ENCODE peak calls at places on chromosomes 12 and 14, in six cellular contexts. W is AG10803; X is H9; U is IMR-90; J is activated CD8-positive, alpha-beta T cell treated with anti-CD3 and anti-CD28 coated beads for 36 hours; S is astrocyte. D is an unnamed sample.
A peak's percentile ranks its signal among the peaks of the same experiment; 100 is the strongest.

GRCh38 chr14:69652942-69653680 is 41.7 kb downstream of the SUSD6 start:
- DNase-seq in W (no peak), X (no peak), U (peak; percentile 47), J (peak; percentile 39), S (no peak), D (no peak)

GRCh38 chr12:81797100-81797499 is 38.0 kb upstream of the PPFIA2 start:
- DNase-seq in W (no peak), X (no peak), U (no peak), J (no peak), S (no peak), D (no peak)

GRCh38 chr12:32039917-32040575 is 66.6 kb upstream of the BICD1 start:
- DNase-seq in W (no peak), X (no peak), U (no peak), J (no peak), S (no peak), D (no peak)

GRCh38 chr14:20681348-20682126 is 2.8 kb upstream of the RNASE4 start:
- DNase-seq in W (peak; percentile 83), X (peak; percentile 91), U (peak; percentile 87), J (peak; percentile 95), S (peak; percentile 83), D (peak; percentile 91)

GRCh38 chr14:59961518-59962062 is 41.6 kb downstream of the LRRC9 start:
- DNase-seq in W (no peak), X (no peak), U (no peak), J (peak; percentile 1), S (no peak), D (no peak)

GRCh38 chr14:74492413-74493342 is at the start of gene NPC2:
- DNase-seq in W (no peak), X (no peak), U (no peak), J (no peak), S (no peak), D (no peak)

GRCh38 chr14:23060536-23061260 is 3.4 kb upstream of the CDH24 start:
- DNase-seq in W (no peak), X (no peak), U (no peak), J (no peak), S (no peak), D (no peak)

GRCh38 chr14:21287166-21287565 is 7.3 kb downstream of the RPGRIP1 start:
- DNase-seq in W (no peak), X (no peak), U (no peak), J (no peak), S (no peak), D (no peak)

GRCh38 chr12:115320967-115321366 is 637.0 kb upstream of the TBX3 start:
- DNase-seq in W (no peak), X (no peak), U (no peak), J (no peak), S (no peak), D (no peak)

GRCh38 chr12:106527356-106527755 is 55.4 kb upstream of the RFX4 start:
- DNase-seq in W (peak; percentile 5), X (no peak), U (peak; percentile 18), J (no peak), S (peak; percentile 12), D (no peak)

GRCh38 chr12:110010853-110011835 is 11.9 kb downstream of the ANKRD13A start:
- DNase-seq in W (no peak), X (no peak), U (no peak), J (no peak), S (no peak), D (no peak)

GRCh38 chr14:78598046-78598652 is 428.0 kb downstream of the NRXN3 start:
- DNase-seq in W (peak; percentile 49), X (peak; percentile 88), U (peak; percentile 26), J (peak; percentile 57), S (peak; percentile 26), D (no peak)

GRCh38 chr12:89345830-89346740 is 6.2 kb downstream of the DUSP6 start:
- DNase-seq in W (peak; percentile 59), X (peak; percentile 92), U (peak; percentile 64), J (peak; percentile 65), S (peak; percentile 62), D (no peak)

GRCh38 chr14:51087024-51087423 is 7.9 kb downstream of the TRIM9 start:
- DNase-seq in W (no peak), X (peak; percentile 65), U (no peak), J (peak; percentile 10), S (no peak), D (no peak)

GRCh38 chr12:71125515-71125914 is 32.3 kb downstream of the TSPAN8 start:
- DNase-seq in W (no peak), X (no peak), U (no peak), J (no peak), S (no peak), D (no peak)

GRCh38 chr12:71129364-71129763 is 28.4 kb downstream of the TSPAN8 start:
- DNase-seq in W (no peak), X (no peak), U (no peak), J (no peak), S (no peak), D (no peak)

GRCh38 chr12:71125949-71126348 is 31.9 kb downstream of the TSPAN8 start:
- DNase-seq in W (no peak), X (no peak), U (no peak), J (no peak), S (no peak), D (no peak)

GRCh38 chr12:71128191-71128590 is 29.6 kb downstream of the TSPAN8 start:
- DNase-seq in W (peak; percentile 1), X (no peak), U (no peak), J (no peak), S (peak; percentile 13), D (no peak)

DNA sequence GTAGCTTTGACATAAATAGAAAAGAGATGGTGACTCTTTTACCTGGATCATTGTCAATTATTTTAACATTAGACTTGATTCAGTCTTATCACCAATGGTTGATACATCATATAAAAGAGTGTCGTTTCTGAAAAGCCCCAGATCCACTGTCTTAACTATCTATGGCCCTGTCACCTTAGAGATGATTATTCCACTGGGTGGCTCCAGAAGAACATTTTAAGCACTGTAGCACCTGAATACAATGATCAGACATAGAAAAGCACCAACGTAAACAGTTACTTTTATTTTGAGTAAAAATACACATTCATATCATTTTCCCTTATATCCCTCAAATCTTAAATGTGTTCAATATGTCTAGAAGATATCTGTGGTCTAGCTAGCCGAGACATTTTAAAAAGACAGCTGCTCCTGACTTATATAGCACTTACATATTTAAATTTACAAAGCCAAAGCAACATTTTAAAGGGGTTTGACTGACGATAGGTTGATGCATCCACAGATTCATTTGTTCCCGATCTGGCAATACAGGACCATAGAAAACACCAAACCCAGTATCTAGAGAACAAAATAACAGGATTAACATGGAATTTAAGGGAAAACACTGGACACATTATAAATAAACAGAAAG is 32.9 kb downstream of the TSPAN8 start:
- DNase-seq in W (no peak), X (no peak), U (no peak), J (no peak), S (no peak), D (no peak)
- TF ChIP-seq CTCF in W (no peak), X (no peak), U (no peak), J (no peak), S (no peak), D (no peak)

DNA sequence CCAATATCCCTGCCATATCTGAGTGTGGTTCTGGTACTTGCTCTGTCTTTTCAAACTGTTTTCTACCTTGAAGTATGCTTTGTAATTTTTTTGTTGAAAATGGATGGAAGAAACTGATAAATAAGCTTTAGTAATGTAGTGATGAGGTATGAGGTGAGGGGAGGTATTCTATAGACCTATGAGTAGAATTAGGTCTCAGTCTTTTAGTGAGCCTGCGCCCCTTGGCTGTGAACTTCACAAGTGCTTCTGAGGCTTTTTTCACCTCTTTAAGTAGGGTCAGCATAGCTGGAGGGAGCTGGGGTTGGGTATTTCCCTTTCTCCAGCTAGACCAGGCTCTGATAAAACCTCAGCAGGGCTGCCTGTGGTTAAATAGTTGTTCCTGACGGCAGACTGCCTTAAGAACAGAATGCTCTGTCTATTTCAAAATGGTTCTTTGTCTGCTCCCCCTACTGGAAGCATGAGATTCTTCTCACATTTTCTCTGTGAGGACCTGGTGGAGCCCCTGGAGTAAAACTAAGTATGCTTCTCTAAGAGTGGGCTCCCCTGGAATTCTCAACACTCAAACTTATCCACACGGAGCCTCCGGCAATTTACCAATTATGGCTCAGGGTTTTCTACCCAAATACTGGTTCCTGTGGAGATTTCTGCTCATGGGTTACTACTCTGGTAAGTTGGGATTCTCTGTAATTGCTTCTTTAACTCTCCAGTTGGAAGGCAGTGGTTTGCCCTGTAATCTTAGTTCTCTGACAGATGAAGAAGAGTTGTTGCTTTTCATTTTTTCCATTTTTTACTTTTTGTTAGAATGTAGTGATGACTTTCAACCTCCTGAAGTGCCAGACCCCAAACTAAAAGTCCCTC is 13.1 kb downstream of the KRT5 start:
- DNase-seq in W (peak; percentile 81), X (peak; percentile 61), U (peak; percentile 65), J (no peak), S (peak; percentile 85), D (no peak)
- TF ChIP-seq CTCF in W (peak; percentile 82), X (peak; percentile 74), U (peak; percentile 51), J (peak; percentile 57), S (peak; percentile 61), D (peak; percentile 73)

DNA sequence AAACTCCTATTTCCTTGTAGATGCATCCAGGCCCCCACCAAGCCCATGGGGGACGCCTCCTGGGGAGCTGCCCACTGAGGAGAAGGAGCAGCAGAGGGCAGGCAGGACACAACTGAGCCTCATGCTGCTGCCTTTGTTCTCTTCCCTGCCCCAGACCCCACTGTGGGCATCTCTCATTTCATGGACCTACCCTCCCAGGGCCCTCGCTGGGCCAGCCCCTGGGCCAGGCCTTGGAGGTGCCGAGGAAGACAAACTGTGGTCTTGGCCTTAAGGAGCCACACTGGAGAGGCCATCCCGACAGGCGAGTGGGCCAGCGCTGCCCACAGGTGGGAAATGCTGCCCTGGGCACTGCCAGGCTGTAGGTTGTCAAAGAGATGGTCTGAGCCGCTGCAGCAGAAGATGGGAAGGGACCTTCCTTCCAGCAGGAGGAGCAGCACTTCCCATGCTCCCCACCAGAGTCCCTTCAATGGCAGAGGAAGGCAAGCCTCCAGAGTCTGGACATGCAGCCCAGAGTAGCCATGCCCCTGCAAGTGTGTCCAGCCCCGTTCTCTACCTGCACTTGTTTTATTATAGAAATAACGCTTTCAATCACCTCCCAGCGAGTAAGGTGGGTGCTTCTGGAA is 147.4 kb downstream of the BCL11B start:
- DNase-seq in W (no peak), X (no peak), U (no peak), J (no peak), S (no peak), D (no peak)
- TF ChIP-seq CTCF in W (peak; percentile 12), X (peak; percentile 46), U (no peak), J (no peak), S (no peak), D (no peak)

GRCh38 chr12:30753761-30754382 is 879 bp downstream of the CAPRIN2 start:
- DNase-seq in W (peak; percentile 17), X (no peak), U (peak; percentile 32), J (no peak), S (peak; percentile 41), D (no peak)

GRCh38 chr12:30754383-30754749 is 385 bp downstream of the CAPRIN2 start:
- DNase-seq in W (no peak), X (no peak), U (no peak), J (peak; percentile 58), S (peak; percentile 5), D (no peak)

GRCh38 chr12:30752255-30752654 is 2.5 kb downstream of the CAPRIN2 start:
- DNase-seq in W (no peak), X (no peak), U (no peak), J (no peak), S (no peak), D (no peak)

GRCh38 chr12:30754750-30755394 is at the start of gene CAPRIN2:
- DNase-seq in W (peak; percentile 94), X (peak; percentile 99), U (peak; percentile 93), J (peak; percentile 93), S (peak; percentile 90), D (peak; percentile 92)

DNA sequence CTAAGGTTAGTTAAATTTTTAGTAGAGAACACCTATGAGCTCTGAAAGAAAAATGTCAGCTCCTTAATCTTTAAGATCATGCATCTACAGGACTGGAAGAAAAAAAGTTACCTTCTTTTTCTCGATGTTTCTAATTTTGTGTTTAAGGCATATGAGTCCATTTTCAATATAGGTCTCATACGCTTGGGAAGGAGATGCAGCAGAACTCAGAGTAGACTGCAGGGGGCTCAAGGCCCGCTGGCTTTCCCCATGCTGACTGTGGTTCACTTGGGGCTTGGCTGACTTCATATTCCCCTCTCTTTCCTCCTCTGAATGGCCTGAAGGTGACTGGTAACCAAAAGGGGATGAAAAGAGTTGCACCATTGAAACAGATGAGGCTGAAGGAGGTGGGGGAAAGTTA is 1.5 kb downstream of the CAPRIN2 start:
- DNase-seq in W (peak; percentile 27), X (peak; percentile 59), U (peak; percentile 39), J (peak; percentile 57), S (peak; percentile 37), D (no peak)
- TF ChIP-seq CTCF in W (peak; percentile 43), X (peak; percentile 72), U (peak; percentile 40), J (peak; percentile 58), S (peak; percentile 39), D (no peak)

D was measured in breast epithelium.